ENCODE peak calls at places on chromosomes 12 and 14, in four cellular contexts. One of them, this sample, is unnamed.

GRCh38 chr12:122527478-122527944 is 462 bp downstream of the KNTC1 start:
- DNase-seq in left lung: no peak
- DNase-seq in suprapubic skin: no peak
- DNase-seq in hepatocyte: peak; percentile 21
- DNase-seq in this sample: peak; percentile 29

GRCh38 chr12:67431436-67432049 is 162.4 kb downstream of the CAND1 start:
- DNase-seq in hepatocyte: no peak
- DNase-seq in left lung: no peak
- DNase-seq in suprapubic skin: no peak
- DNase-seq in this sample: no peak

GRCh38 chr12:53352331-53353258 is 16.4 kb upstream of the SP7 start:
- DNase-seq in hepatocyte: peak; percentile 93
- DNase-seq in suprapubic skin: peak; percentile 92
- DNase-seq in left lung: no peak
- DNase-seq in this sample: peak; percentile 90

GRCh38 chr12:104498211-104498801 is 41.6 kb downstream of the CHST11 start:
- DNase-seq in left lung: no peak
- DNase-seq in suprapubic skin: no peak
- DNase-seq in hepatocyte: no peak
- DNase-seq in this sample: peak; percentile 18

GRCh38 chr12:55972045-55972843 is 1.6 kb upstream of the RAB5B start:
- DNase-seq in hepatocyte: peak; percentile 50
- DNase-seq in suprapubic skin: no peak
- DNase-seq in left lung: no peak
- DNase-seq in this sample: peak; percentile 81

GRCh38 chr14:38958589-38958988 is 144.4 kb downstream of the SEC23A start:
- DNase-seq in hepatocyte: no peak
- DNase-seq in suprapubic skin: no peak
- DNase-seq in left lung: no peak
- DNase-seq in this sample: peak; percentile 18

GRCh38 chr12:88419794-88420193 is 160.5 kb downstream of the KITLG start:
- DNase-seq in left lung: no peak
- DNase-seq in suprapubic skin: no peak
- DNase-seq in hepatocyte: no peak
- DNase-seq in this sample: no peak

GRCh38 chr14:22370084-22370847 is 218.8 kb downstream of the DAD1 start:
- DNase-seq in left lung: no peak
- DNase-seq in suprapubic skin: no peak
- DNase-seq in hepatocyte: no peak
- DNase-seq in this sample: no peak

GRCh38 chr12:14986449-14986848 is 13.6 kb downstream of the PDE6H start:
- DNase-seq in left lung: no peak
- DNase-seq in suprapubic skin: no peak
- DNase-seq in hepatocyte: no peak
- DNase-seq in this sample: no peak

GRCh38 chr12:121610239-121611149 is 15.8 kb upstream of the ORAI1 start:
- DNase-seq in suprapubic skin: no peak
- DNase-seq in left lung: no peak
- DNase-seq in hepatocyte: peak; percentile 53
- DNase-seq in this sample: peak; percentile 96

GRCh38 chr12:53733051-53733812 is 6.0 kb upstream of the CALCOCO1 start:
- DNase-seq in suprapubic skin: no peak
- DNase-seq in hepatocyte: no peak
- DNase-seq in left lung: no peak
- DNase-seq in this sample: no peak

GRCh38 chr14:24179961-24180726 is 8.3 kb downstream of the REC8 start:
- DNase-seq in suprapubic skin: no peak
- DNase-seq in hepatocyte: peak; percentile 60
- DNase-seq in left lung: peak; percentile 32
- DNase-seq in this sample: peak; percentile 80

DNA sequence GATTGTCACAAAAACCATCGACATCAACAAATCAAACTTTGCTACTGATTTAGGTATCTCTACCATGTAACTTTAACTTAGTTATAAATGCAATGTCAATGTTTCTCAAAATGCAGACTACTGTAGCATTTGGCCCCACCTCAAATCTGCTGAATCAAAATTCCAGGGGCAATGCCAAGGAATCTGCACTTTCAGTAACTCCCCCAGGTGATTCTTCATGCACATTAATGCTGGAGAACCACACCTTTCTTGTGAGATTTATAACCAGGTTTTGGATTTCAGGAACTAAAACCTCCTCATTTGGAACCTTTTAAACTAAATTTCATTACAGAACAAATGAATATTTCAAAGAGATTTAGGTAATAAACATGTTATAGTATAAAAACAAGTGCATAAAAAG is 4.9 kb downstream of the ATP2B1 start:
- DNase-seq in left lung: no peak
- DNase-seq in suprapubic skin: no peak
- DNase-seq in hepatocyte: no peak
- DNase-seq in this sample: no peak
- H3K4me3 ChIP-seq in left lung: no peak overlapping the region
- H3K4me3 ChIP-seq in suprapubic skin: no peak overlapping the region
- H3K4me3 ChIP-seq in hepatocyte: no peak overlapping the region
- H3K4me3 ChIP-seq in this sample: no peak overlapping the region

DNA sequence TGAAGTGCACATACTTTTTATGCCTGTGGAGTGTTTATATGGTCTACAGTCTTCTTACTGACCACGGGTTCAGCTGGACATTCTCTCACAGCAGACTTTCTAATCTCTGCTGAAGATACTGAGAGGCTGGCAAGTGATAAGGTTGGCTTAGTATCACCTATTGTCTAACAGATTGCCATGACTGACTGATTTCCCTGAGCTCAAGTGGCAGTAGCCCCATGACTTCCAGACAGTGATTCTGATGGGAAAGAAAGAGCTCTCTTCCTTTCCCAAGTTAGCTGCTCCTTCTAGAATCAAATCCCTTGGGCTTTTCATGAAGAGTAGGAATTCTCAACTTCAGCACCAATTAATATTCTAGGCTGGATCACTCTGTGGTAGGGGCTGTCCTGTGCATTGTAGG is 141.4 kb downstream of the ANO4 start:
- DNase-seq in suprapubic skin: no peak
- DNase-seq in hepatocyte: no peak
- DNase-seq in left lung: no peak
- DNase-seq in this sample: no peak
- H3K4me3 ChIP-seq in suprapubic skin: no peak overlapping the region
- H3K4me3 ChIP-seq in hepatocyte: no peak overlapping the region
- H3K4me3 ChIP-seq in left lung: no peak overlapping the region
- H3K4me3 ChIP-seq in this sample: no peak overlapping the region

DNA sequence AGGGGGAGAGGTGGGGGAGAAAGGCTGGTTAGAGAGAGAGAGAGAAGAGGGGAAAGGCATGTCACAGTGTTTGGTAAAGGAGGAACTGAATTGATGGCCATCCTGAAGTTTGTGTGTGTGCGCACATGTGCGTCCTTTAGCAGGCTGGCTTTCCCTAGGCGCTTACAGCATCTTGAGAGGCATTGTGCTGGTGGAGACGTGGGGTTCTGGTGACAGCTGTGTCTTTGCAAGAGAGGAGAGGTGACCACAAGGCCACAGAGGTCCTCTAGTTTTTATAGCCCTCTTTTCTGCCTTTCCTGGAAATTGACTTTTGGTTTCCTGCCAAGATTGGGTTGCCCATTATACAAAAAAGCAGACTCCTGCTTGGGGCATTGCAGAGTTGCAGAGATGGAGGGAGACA is 662.0 kb downstream of the VRK1 start:
- DNase-seq in hepatocyte: no peak
- DNase-seq in left lung: no peak
- DNase-seq in suprapubic skin: no peak
- DNase-seq in this sample: no peak
- H3K4me3 ChIP-seq in hepatocyte: peak overlapping the region; percentile 7
- H3K4me3 ChIP-seq in left lung: no peak overlapping the region
- H3K4me3 ChIP-seq in suprapubic skin: peak overlapping the region; percentile 44
- H3K4me3 ChIP-seq in this sample: no peak overlapping the region

DNA sequence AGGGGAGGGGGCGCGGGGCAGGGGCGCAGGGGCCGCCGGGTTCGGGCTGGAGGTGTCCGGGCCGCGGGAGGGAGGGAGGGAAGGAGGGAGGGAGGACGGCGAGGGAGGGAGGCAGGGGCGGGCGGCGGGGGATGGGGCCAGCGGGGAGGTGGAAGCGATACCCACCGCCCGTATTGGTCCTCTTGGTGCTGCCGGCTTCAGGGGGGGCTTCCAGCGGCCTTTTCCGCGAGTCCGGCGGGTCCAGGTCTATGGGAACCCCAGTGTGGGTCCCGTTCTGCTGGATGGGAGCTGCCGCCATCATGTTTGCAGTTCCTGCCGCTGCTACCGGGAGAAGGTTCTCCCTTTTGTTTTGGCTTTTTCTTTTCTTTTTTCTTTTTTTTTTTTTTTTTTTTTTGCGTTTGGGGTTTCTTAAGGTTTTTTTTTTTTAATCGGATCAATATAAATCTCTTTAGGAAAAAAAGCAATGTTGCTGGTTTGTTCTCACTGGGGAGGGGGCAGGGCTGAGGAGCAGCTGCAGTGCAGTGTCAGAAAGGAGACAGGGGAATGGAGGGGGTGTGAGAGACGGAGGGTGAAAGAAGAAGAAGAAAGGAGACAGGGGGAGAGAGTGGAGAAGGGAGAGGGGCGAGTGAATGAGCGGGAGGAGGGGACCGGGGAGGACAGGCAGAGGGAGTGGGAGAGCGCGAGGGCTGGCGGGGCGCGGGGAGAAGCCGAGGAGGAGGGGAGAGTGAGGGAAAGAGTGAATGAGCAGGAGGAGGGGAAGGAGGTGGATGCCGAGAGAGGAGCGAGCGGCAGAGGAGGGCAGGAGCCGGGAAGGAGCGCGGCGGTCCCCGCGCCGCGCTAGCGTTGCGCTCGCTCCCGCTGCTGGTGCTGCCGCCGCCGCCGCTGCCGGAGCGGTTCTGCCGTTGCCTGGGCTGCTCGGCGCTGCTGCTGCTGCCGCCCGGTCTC is at the start of gene NOVA1:
- DNase-seq in suprapubic skin: peak; percentile 77
- DNase-seq in left lung: peak; percentile 78
- DNase-seq in hepatocyte: peak; percentile 16
- DNase-seq in this sample: no peak
- H3K4me3 ChIP-seq in suprapubic skin: peak within 1 kb of the TSS; percentile 75
- H3K4me3 ChIP-seq in left lung: peak within 1 kb of the TSS; percentile 38
- H3K4me3 ChIP-seq in hepatocyte: peak within 1 kb of the TSS; percentile 95
- H3K4me3 ChIP-seq in this sample: peak within 1 kb of the TSS; percentile 68

GRCh38 chr12:3491938-3492867 is 1.2 kb downstream of the PRMT8 start:
- DNase-seq in hepatocyte: peak; percentile 91
- DNase-seq in left lung: peak; percentile 80
- DNase-seq in suprapubic skin: no peak
- DNase-seq in this sample: peak; percentile 53
- H3K4me3 ChIP-seq in hepatocyte: no peak overlapping the region
- H3K4me3 ChIP-seq in left lung: no peak overlapping the region
- H3K4me3 ChIP-seq in suprapubic skin: no peak overlapping the region
- H3K4me3 ChIP-seq in this sample: no peak overlapping the region

GRCh38 chr12:70920251-70920851 is at the start of gene PTPRR:
- DNase-seq in hepatocyte: peak; percentile 28
- DNase-seq in left lung: peak; percentile 55
- DNase-seq in suprapubic skin: no peak
- DNase-seq in this sample: no peak
- H3K4me3 ChIP-seq in hepatocyte: peak within 1 kb of the TSS; percentile 12
- H3K4me3 ChIP-seq in left lung: no peak within 1 kb of the TSS
- H3K4me3 ChIP-seq in suprapubic skin: peak within 1 kb of the TSS; percentile 9
- H3K4me3 ChIP-seq in this sample: no peak within 1 kb of the TSS